ENCODE peak calls at places on chromosomes 3 and 15, in seven cellular contexts. V is endothelial cell of umbilical vein, T is ovary, M is mesothelial cell of epicardium, B is progenitor cell of endocrine pancreas, W is AG04449, R is NB4. C is an unnamed sample.

GRCh38 chr3:9399746-9400145 is 2.3 kb downstream of the SETD5 start:
- DNase-seq in V (peak; percentile 81), T (peak; percentile 76), M (peak; percentile 25), B (peak; percentile 30), W (peak; percentile 80), R (peak; percentile 80), C (peak; percentile 90)

GRCh38 chr3:177211503-177212277 is 14.4 kb upstream of the TBL1XR1 start:
- DNase-seq in V (no peak), T (no peak), M (no peak), B (no peak), W (no peak), R (no peak), C (no peak)

GRCh38 chr3:79598594-79598993 is 169.2 kb downstream of the ROBO1 start:
- DNase-seq in V (peak; percentile 37), T (peak; percentile 35), M (peak; percentile 25), B (no peak), W (no peak), R (no peak), C (no peak)

GRCh38 chr3:195071011-195071728 is 199.8 kb downstream of the XXYLT1 start:
- DNase-seq in V (no peak), T (no peak), M (no peak), B (no peak), W (no peak), R (no peak), C (no peak)

GRCh38 chr3:134369231-134369741 is 5.0 kb downstream of the AMOTL2 start:
- DNase-seq in V (peak; percentile 97), T (no peak), M (no peak), B (no peak), W (no peak), R (no peak), C (no peak)

GRCh38 chr3:171680690-171681416 is 129.4 kb downstream of the PLD1 start:
- DNase-seq in V (no peak), T (no peak), M (no peak), B (no peak), W (no peak), R (no peak), C (no peak)

GRCh38 chr3:130576571-130577266 is 59.7 kb downstream of the COL6A6 start:
- DNase-seq in V (no peak), T (no peak), M (no peak), B (no peak), W (peak; percentile 57), R (no peak), C (no peak)

GRCh38 chr3:176948123-176948522 is 249.2 kb downstream of the TBL1XR1 start:
- DNase-seq in V (no peak), T (no peak), M (no peak), B (no peak), W (no peak), R (no peak), C (no peak)

GRCh38 chr3:65004316-65004715 is 316.5 kb upstream of the ADAMTS9 start:
- DNase-seq in V (no peak), T (no peak), M (no peak), B (no peak), W (no peak), R (no peak), C (no peak)

GRCh38 chr15:67979281-67979680 is 74.8 kb upstream of the PIAS1 start:
- DNase-seq in V (no peak), T (no peak), M (no peak), B (no peak), W (no peak), R (no peak), C (no peak)

GRCh38 chr3:194806991-194807685 is 121.5 kb downstream of the FAM43A start:
- DNase-seq in V (no peak), T (no peak), M (no peak), B (no peak), W (no peak), R (peak; percentile 16), C (no peak)

GRCh38 chr15:63715818-63716217 is 117.9 kb downstream of the HERC1 start:
- DNase-seq in V (no peak), T (no peak), M (no peak), B (no peak), W (no peak), R (no peak), C (no peak)

GRCh38 chr3:94647131-94647530 is 584.3 kb downstream of the NSUN3 start:
- DNase-seq in V (no peak), T (no peak), M (no peak), B (no peak), W (no peak), R (no peak), C (no peak)

GRCh38 chr15:91291673-91292072 is 191.6 kb downstream of the SV2B start:
- DNase-seq in V (no peak), T (no peak), M (no peak), B (no peak), W (no peak), R (peak; percentile 57), C (no peak)

GRCh38 chr3:190697901-190698300 is 164.6 kb downstream of the GMNC start:
- DNase-seq in V (no peak), T (no peak), M (no peak), B (no peak), W (no peak), R (no peak), C (no peak)

GRCh38 chr15:58410353-58410752 is 21.4 kb upstream of the LIPC start:
- DNase-seq in V (peak; percentile 20), T (no peak), M (no peak), B (no peak), W (no peak), R (peak; percentile 53), C (no peak)

GRCh38 chr3:153144779-153145178 is 17.2 kb upstream of the RAP2B start:
- DNase-seq in V (peak; percentile 64), T (no peak), M (no peak), B (no peak), W (peak; percentile 23), R (no peak), C (no peak)

GRCh38 chr3:59856921-59857320 is 807.1 kb upstream of the CFAP20DC start:
- DNase-seq in V (no peak), T (no peak), M (no peak), B (no peak), W (no peak), R (no peak), C (no peak)

GRCh38 chr15:98599911-98600685 is 48.2 kb upstream of the IGF1R start:
- DNase-seq in V (peak; percentile 65), T (peak; percentile 67), M (no peak), B (no peak), W (no peak), R (no peak), C (peak; percentile 59)

GRCh38 chr3:128309026-128309425 is 155.7 kb downstream of the EEFSEC start:
- DNase-seq in V (no peak), T (no peak), M (no peak), B (no peak), W (no peak), R (no peak), C (peak; percentile 53)

GRCh38 chr3:65443739-65444447 is 594.8 kb downstream of the MAGI1 start:
- DNase-seq in V (no peak), T (no peak), M (no peak), B (no peak), W (no peak), R (no peak), C (no peak)

GRCh38 chr3:188362405-188362831 is 208.5 kb downstream of the LPP start:
- DNase-seq in V (peak; percentile 84), T (no peak), M (no peak), B (no peak), W (no peak), R (no peak), C (no peak)

GRCh38 chr15:44788748-44789147 is 52.4 kb downstream of the TRIM69 start:
- DNase-seq in V (peak; percentile 77), T (no peak), M (no peak), B (no peak), W (no peak), R (no peak), C (no peak)

GRCh38 chr3:119630562-119631329 is 29.6 kb downstream of the POPDC2 start:
- DNase-seq in V (peak; percentile 67), T (peak; percentile 34), M (no peak), B (no peak), W (no peak), R (peak; percentile 42), C (peak; percentile 40)

GRCh38 chr3:195129644-195130492 is 141.1 kb downstream of the XXYLT1 start:
- DNase-seq in V (no peak), T (no peak), M (no peak), B (no peak), W (no peak), R (no peak), C (no peak)

GRCh38 chr3:192063570-192063969 is 602.6 kb downstream of the PYDC2 start:
- DNase-seq in V (peak; percentile 59), T (no peak), M (no peak), B (no peak), W (no peak), R (no peak), C (no peak)

GRCh38 chr3:186268616-186269448 is 93.2 kb downstream of the DGKG start:
- DNase-seq in V (no peak), T (no peak), M (no peak), B (no peak), W (no peak), R (peak; percentile 31), C (no peak)
- TF ChIP-seq CTCF in V (peak; percentile 20), T (no peak), M (no peak), B (peak; percentile 45), W (peak; percentile 50), R (peak; percentile 25), C (peak; percentile 49)

GRCh38 chr3:62051506-62051905 is 321.8 kb downstream of the FEZF2 start:
- DNase-seq in V (peak; percentile 61), T (no peak), M (no peak), B (no peak), W (no peak), R (peak; percentile 4), C (no peak)
- TF ChIP-seq CTCF in V (peak; percentile 45), T (no peak), M (no peak), B (peak; percentile 42), W (peak; percentile 10), R (no peak), C (peak; percentile 46)

GRCh38 chr3:61559108-61559731 is 2.2 kb upstream of the PTPRG start:
- DNase-seq in V (no peak), T (no peak), M (no peak), B (no peak), W (no peak), R (no peak), C (no peak)
- TF ChIP-seq CTCF in V (peak; percentile 14), T (no peak), M (no peak), B (no peak), W (peak; percentile 21), R (no peak), C (peak; percentile 41)

GRCh38 chr15:56247266-56247665 is 3.6 kb upstream of the RFX7 start:
- DNase-seq in V (no peak), T (no peak), M (no peak), B (no peak), W (no peak), R (no peak), C (no peak)

GRCh38 chr15:56250626-56251025 is 6.9 kb upstream of the RFX7 start:
- DNase-seq in V (no peak), T (no peak), M (no peak), B (no peak), W (no peak), R (no peak), C (no peak)

GRCh38 chr15:56248276-56248675 is 4.6 kb upstream of the RFX7 start:
- DNase-seq in V (no peak), T (no peak), M (no peak), B (no peak), W (no peak), R (no peak), C (no peak)

GRCh38 chr15:56251315-56252091 is 7.8 kb upstream of the RFX7 start:
- DNase-seq in V (no peak), T (no peak), M (no peak), B (no peak), W (no peak), R (no peak), C (no peak)

GRCh38 chr15:56249080-56249479 is 5.4 kb upstream of the RFX7 start:
- DNase-seq in V (peak; percentile 39), T (no peak), M (no peak), B (no peak), W (peak; percentile 17), R (peak; percentile 50), C (no peak)
- TF ChIP-seq CTCF in V (peak; percentile 26), T (no peak), M (no peak), B (peak; percentile 44), W (peak; percentile 6), R (no peak), C (peak; percentile 38)

C was measured in osteocyte.